ENCODE peak calls at places on chromosomes 11 and 22, in nine cellular contexts. M is IMR-90; I is MM.1S; C is breast epithelium; A is fibroblast of lung; L is adrenal gland; Y is neural progenitor cell; U is CD8-positive, alpha-beta memory T cell; O is transverse colon. W is an unnamed sample. For H3K36me3, the result is how much of the 10 kb centered on the place peaks cover.

GRCh38 chr11:109993786-109994185 is 99.4 kb upstream of the ZC3H12C start:
- DNase-seq in A (no peak), O (no peak), I (no peak), L (no peak), M (peak), C (no peak), U (no peak), Y (no peak), W (no peak)

GRCh38 chr11:76376746-76377558 is 4.0 kb downstream of the THAP12 start:
- DNase-seq in L (no peak), O (no peak), M (no peak), A (no peak), C (no peak), Y (no peak), U (no peak), I (peak), W (no peak)

GRCh38 chr22:22942511-22943329 is 55.1 kb downstream of the IGLL5 start:
- DNase-seq in C (peak), L (peak), Y (peak), I (peak), A (peak), U (peak), M (peak), O (peak), W (no peak)

GRCh38 chr22:46049726-46050450 is 72.9 kb upstream of the WNT7B start:
- DNase-seq in U (no peak), Y (no peak), O (peak), C (peak), L (no peak), I (no peak), A (no peak), M (no peak), W (no peak)

GRCh38 chr11:134607963-134608750 is 196.1 kb upstream of the B3GAT1 start:
- DNase-seq in U (no peak), O (no peak), M (no peak), I (no peak), C (no peak), L (no peak), A (no peak), Y (no peak), W (no peak)

GRCh38 chr22:41487037-41487963 is 18.4 kb downstream of the ACO2 start:
- DNase-seq in L (no peak), A (peak), Y (no peak), I (no peak), C (no peak), M (peak), O (no peak), U (no peak), W (no peak)

GRCh38 chr11:30816959-30817880 is 231.1 kb upstream of the MPPED2 start:
- DNase-seq in L (no peak), M (no peak), A (no peak), C (no peak), I (no peak), O (no peak), U (no peak), Y (no peak), W (no peak)

GRCh38 chr22:32000171-32000570 is 42.9 kb upstream of the SLC5A1 start:
- DNase-seq in M (no peak), U (no peak), A (no peak), L (no peak), O (no peak), Y (no peak), I (no peak), C (no peak), W (no peak)

GRCh38 chr11:84465040-84465439 is 1162.1 kb downstream of the DLG2 start:
- DNase-seq in Y (no peak), O (no peak), I (no peak), C (no peak), M (no peak), A (peak), L (peak), U (no peak), W (no peak)

GRCh38 chr11:62922653-62923371 is 1.6 kb upstream of the CHRM1 start:
- DNase-seq in A (no peak), L (no peak), I (no peak), M (no peak), C (peak), U (no peak), Y (peak), O (no peak), W (no peak)

GRCh38 chr11:86014221-86014620 is 54.7 kb downstream of the PICALM start:
- DNase-seq in C (no peak), U (no peak), M (no peak), Y (no peak), O (no peak), A (no peak), L (no peak), I (no peak), W (no peak)

GRCh38 chr11:6022954-6023353 is 7.6 kb downstream of the OR56A1 start:
- DNase-seq in U (peak), A (peak), C (no peak), O (no peak), Y (peak), M (peak), L (peak), I (peak), W (no peak)

GRCh38 chr11:8256271-8257002 is 7.2 kb downstream of the LMO1 start:
- DNase-seq in I (no peak), A (no peak), Y (no peak), M (no peak), C (peak), O (no peak), U (no peak), L (no peak), W (no peak)

DNA sequence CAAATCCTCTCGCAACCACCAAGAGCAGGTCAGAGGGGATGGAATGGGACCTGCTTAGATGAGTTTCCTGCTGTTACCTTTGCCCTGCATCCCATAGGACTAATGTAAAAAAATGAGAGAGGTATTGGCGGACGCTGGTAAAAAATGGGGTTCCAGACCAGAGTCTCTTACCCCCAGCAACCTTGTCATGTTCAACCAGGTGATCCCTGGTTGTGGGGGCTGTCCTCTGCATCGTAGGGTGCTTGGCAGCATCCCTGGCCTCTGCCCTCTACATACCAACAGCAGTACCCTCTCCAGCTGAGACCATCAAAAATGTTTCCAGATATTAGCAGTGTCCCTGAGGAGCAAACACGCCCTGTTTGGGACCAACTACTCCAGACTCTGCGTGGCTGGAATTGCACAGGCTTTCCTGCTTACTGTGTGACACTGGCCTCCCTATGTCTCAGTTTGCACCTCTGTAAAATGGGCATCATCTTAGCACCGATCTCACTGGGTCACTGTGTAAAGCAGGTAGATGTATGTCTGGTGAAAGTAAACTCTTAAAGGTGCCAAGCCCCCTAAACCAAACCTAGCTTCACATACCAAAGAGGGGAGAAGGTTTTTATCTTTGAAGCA is 1.5 kb downstream of the APOL6 start:
- DNase-seq in Y (no peak), M (no peak), A (no peak), C (no peak), O (no peak), L (no peak), U (no peak), I (no peak), W (no peak)
- H3K4me3 ChIP-seq in Y (no peak), M (no peak), A (peak), C (peak), O (peak), L (no peak), U (peak), I (peak), W (peak)

GRCh38 chr22:17379939-17380710 is 10.9 kb downstream of the CECR2 start:
- DNase-seq in O (no peak), Y (peak), C (no peak), U (no peak), A (no peak), M (no peak), I (no peak), L (no peak), W (no peak)
- H3K27ac ChIP-seq in O (no peak), Y (peak), C (no peak), U (no peak), A (no peak), M (no peak), I (no peak), L (no peak), W (no peak)

DNA sequence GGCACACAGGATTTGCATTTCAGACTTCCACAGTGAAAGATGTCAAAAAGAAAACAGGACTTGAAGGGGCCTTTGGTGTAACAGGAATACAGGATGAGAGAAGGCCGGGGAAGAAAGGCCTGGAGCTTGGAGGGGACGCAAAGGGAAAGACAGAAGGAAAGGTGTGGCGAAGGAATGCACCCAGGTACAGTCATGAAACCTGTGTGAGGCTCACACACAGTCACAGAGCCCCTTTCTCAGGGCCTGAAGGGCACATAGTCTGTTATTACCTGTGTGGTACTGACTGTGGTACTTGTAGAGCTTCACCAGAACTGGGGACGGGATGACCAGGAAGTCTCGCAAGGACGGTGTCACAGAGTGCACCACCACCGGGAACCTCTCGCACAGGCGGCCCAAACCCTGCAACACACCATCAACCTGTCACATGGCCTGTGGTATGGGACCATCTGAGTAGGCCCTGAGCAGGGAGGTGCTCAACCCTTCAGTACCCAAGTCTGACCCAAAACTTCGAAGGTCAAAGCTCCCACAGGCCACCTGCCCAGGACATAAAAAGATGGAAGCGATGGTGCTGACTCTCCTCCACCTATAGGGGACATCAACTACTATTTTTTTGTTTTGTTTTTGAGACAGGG is 29.1 kb downstream of the SERPIND1 start:
- DNase-seq in L (no peak), I (no peak), U (no peak), Y (no peak), M (no peak), A (no peak), C (peak), O (no peak), W (no peak)
- H3K36me3 ChIP-seq in L (half or more), I (under half), U (half or more), Y (under half), M (under half), A (under half), C (under half), O (half or more), W (half or more)

GRCh38 chr11:33699515-33700424 is 856 bp downstream of the C11orf91 start:
- DNase-seq in C (no peak), U (no peak), I (no peak), M (no peak), L (peak), O (peak), Y (no peak), A (no peak), W (no peak)
- H3K4me3 ChIP-seq in C (peak), U (no peak), I (no peak), M (peak), L (peak), O (peak), Y (peak), A (peak), W (peak)

DNA sequence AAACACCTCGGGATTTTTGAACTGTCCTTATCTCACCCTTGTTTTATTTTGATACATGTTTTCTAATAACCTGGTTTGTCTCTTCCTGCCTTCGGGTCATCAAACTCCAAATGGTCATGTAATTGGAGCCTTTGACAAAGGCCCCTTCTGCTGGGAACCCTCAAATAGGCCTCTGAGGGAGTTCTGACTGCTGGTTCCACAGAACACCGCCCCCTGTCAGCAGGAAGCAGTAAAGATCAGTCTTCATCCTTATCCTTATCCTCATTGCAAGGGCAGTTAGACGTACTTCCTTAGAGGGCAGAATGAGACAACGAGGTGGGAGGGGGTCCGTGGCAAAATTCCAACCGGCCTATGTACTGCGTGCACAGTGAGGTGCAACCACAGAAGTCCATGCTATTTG is 12.1 kb downstream of the TRIM51 start:
- DNase-seq in L (no peak), C (no peak), Y (no peak), O (no peak), A (no peak), I (no peak), M (no peak), U (no peak), W (no peak)
- H3K27ac ChIP-seq in L (no peak), C (no peak), Y (no peak), O (no peak), A (no peak), I (no peak), M (no peak), U (no peak), W (no peak)

GRCh38 chr11:46075928-46076327 is 45.3 kb downstream of the PHF21A start:
- DNase-seq in A (no peak), C (no peak), I (no peak), L (no peak), M (no peak), Y (no peak), O (no peak), U (no peak), W (no peak)
- H3K36me3 ChIP-seq in A (under half), C (under half), I (under half), L (under half), M (under half), Y (under half), O (under half), U (under half), W (under half)

GRCh38 chr11:69638941-69639681 is 1.8 kb upstream of the CCND1 start:
- DNase-seq in C (peak), A (peak), I (peak), O (peak), L (peak), M (peak), U (no peak), Y (peak), W (peak)

GRCh38 chr11:69636512-69636866 is 4.5 kb upstream of the CCND1 start:
- DNase-seq in Y (peak), M (peak), L (peak), U (no peak), O (peak), A (peak), I (peak), C (peak), W (no peak)

GRCh38 chr11:69636870-69637600 is 3.9 kb upstream of the CCND1 start:
- DNase-seq in O (no peak), L (no peak), U (no peak), C (peak), M (no peak), I (no peak), A (no peak), Y (no peak), W (no peak)

GRCh38 chr11:69637956-69638871 is 2.7 kb upstream of the CCND1 start:
- DNase-seq in I (no peak), M (peak), C (no peak), L (peak), O (peak), U (no peak), A (peak), Y (peak), W (no peak)

GRCh38 chr11:69637601-69637955 is 3.4 kb upstream of the CCND1 start:
- DNase-seq in Y (peak), M (no peak), A (no peak), I (no peak), C (peak), L (no peak), U (no peak), O (no peak), W (no peak)
- H3K4me3 ChIP-seq in Y (peak), M (no peak), A (peak), I (no peak), C (peak), L (no peak), U (no peak), O (peak), W (peak)

DNA sequence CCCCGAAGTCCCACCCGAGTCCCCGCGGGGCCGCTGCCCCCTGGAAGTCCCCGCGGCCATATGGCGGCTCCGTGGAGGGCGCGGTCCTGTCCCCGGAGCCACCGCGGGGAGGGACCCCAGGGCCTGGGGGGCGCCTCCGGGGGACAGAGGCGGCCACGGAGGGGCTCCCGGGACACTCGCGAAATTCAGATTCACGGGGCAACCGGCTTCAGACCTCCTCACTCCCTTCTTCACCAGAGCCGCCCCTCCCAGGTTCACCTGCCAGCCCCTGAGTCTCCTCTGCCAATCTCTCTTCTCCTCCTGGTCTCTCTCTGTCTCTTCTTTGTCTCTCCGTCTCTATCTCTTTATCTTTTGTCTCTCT is 28.2 kb upstream of the TOLLIP start:
- DNase-seq in L (no peak), O (no peak), A (no peak), Y (no peak), M (no peak), U (no peak), I (no peak), C (no peak), W (no peak)
- H3K27ac ChIP-seq in L (no peak), O (peak), A (no peak), Y (no peak), M (no peak), U (no peak), I (no peak), C (peak), W (peak)

GRCh38 chr11:10778217-10778970 is 27.3 kb downstream of the CTR9 start:
- DNase-seq in C (no peak), I (no peak), Y (no peak), L (peak), O (no peak), U (no peak), A (peak), M (peak), W (no peak)
- H3K36me3 ChIP-seq in C (under half), I (under half), Y (under half), L (under half), O (under half), U (under half), A (under half), M (under half), W (under half)

W was measured in thoracic aorta.